ENCODE peak calls at places on chromosomes 1 and 21, in eight cellular contexts. One of them, this sample, is unnamed.

GRCh38 chr1:24673336-24673735 is 30.2 kb downstream of the SRRM1 start:
- DNase-seq in tibial nerve: no peak
- DNase-seq in K562: no peak
- DNase-seq in sigmoid colon: no peak
- DNase-seq in transverse colon: no peak
- DNase-seq in suprapubic skin: no peak
- DNase-seq in A549: no peak
- DNase-seq in H1: no peak
- DNase-seq in this sample: no peak

GRCh38 chr1:164823486-164824279 is 264.7 kb downstream of the PBX1 start:
- DNase-seq in transverse colon: peak; percentile 27
- DNase-seq in H1: no peak
- DNase-seq in suprapubic skin: no peak
- DNase-seq in A549: no peak
- DNase-seq in K562: no peak
- DNase-seq in tibial nerve: no peak
- DNase-seq in sigmoid colon: peak; percentile 89
- DNase-seq in this sample: no peak

GRCh38 chr1:1069711-1070676 is 4.1 kb downstream of the RNF223 start:
- DNase-seq in transverse colon: no peak
- DNase-seq in suprapubic skin: no peak
- DNase-seq in A549: no peak
- DNase-seq in K562: peak; percentile 60
- DNase-seq in H1: no peak
- DNase-seq in tibial nerve: no peak
- DNase-seq in sigmoid colon: no peak
- DNase-seq in this sample: no peak

GRCh38 chr21:37437376-37438080 is 71.0 kb downstream of the DYRK1A start:
- DNase-seq in H1: no peak
- DNase-seq in transverse colon: no peak
- DNase-seq in K562: no peak
- DNase-seq in tibial nerve: no peak
- DNase-seq in A549: no peak
- DNase-seq in sigmoid colon: no peak
- DNase-seq in suprapubic skin: no peak
- DNase-seq in this sample: no peak

GRCh38 chr1:21624577-21625389 is 44.4 kb downstream of the RAP1GAP start:
- DNase-seq in K562: no peak
- DNase-seq in H1: no peak
- DNase-seq in sigmoid colon: no peak
- DNase-seq in tibial nerve: no peak
- DNase-seq in A549: no peak
- DNase-seq in suprapubic skin: no peak
- DNase-seq in transverse colon: no peak
- DNase-seq in this sample: no peak

GRCh38 chr1:219798283-219799030 is 129.9 kb downstream of the SLC30A10 start:
- DNase-seq in K562: no peak
- DNase-seq in sigmoid colon: no peak
- DNase-seq in A549: no peak
- DNase-seq in suprapubic skin: no peak
- DNase-seq in tibial nerve: no peak
- DNase-seq in transverse colon: no peak
- DNase-seq in H1: no peak
- DNase-seq in this sample: no peak

GRCh38 chr1:83641828-83642443 is 357.0 kb downstream of the TTLL7 start:
- DNase-seq in suprapubic skin: no peak
- DNase-seq in tibial nerve: no peak
- DNase-seq in H1: no peak
- DNase-seq in transverse colon: no peak
- DNase-seq in sigmoid colon: peak; percentile 65
- DNase-seq in K562: no peak
- DNase-seq in A549: no peak
- DNase-seq in this sample: peak; percentile 52

GRCh38 chr1:89065077-89065868 is at the start of gene GBP1:
- DNase-seq in sigmoid colon: no peak
- DNase-seq in suprapubic skin: no peak
- DNase-seq in A549: no peak
- DNase-seq in K562: no peak
- DNase-seq in tibial nerve: peak; percentile 61
- DNase-seq in transverse colon: no peak
- DNase-seq in H1: no peak
- DNase-seq in this sample: no peak

GRCh38 chr21:38817371-38818335 is 11.9 kb downstream of the ETS2 start:
- DNase-seq in A549: no peak
- DNase-seq in suprapubic skin: no peak
- DNase-seq in K562: no peak
- DNase-seq in sigmoid colon: no peak
- DNase-seq in tibial nerve: no peak
- DNase-seq in H1: no peak
- DNase-seq in transverse colon: peak; percentile 47
- DNase-seq in this sample: no peak
- H3K9me3 ChIP-seq in A549: no peaks in the 10 kb centered on the region
- H3K9me3 ChIP-seq in suprapubic skin: no peaks in the 10 kb centered on the region
- H3K9me3 ChIP-seq in K562: no peaks in the 10 kb centered on the region
- H3K9me3 ChIP-seq in sigmoid colon: no peaks in the 10 kb centered on the region
- H3K9me3 ChIP-seq in tibial nerve: no peaks in the 10 kb centered on the region
- H3K9me3 ChIP-seq in H1: no peaks in the 10 kb centered on the region
- H3K9me3 ChIP-seq in transverse colon: no peaks in the 10 kb centered on the region
- H3K9me3 ChIP-seq in this sample: no peaks in the 10 kb centered on the region

GRCh38 chr1:235076504-235077162 is 52.0 kb downstream of the TOMM20 start:
- DNase-seq in H1: no peak
- DNase-seq in suprapubic skin: no peak
- DNase-seq in A549: no peak
- DNase-seq in sigmoid colon: no peak
- DNase-seq in K562: no peak
- DNase-seq in transverse colon: no peak
- DNase-seq in tibial nerve: no peak
- DNase-seq in this sample: no peak
- TF ChIP-seq POLR2A in H1: no peak
- TF ChIP-seq POLR2A in suprapubic skin: no peak
- TF ChIP-seq POLR2A in A549: no peak
- TF ChIP-seq POLR2A in sigmoid colon: no peak
- TF ChIP-seq POLR2A in K562: no peak
- TF ChIP-seq POLR2A in transverse colon: no peak
- TF ChIP-seq POLR2A in tibial nerve: no peak
- TF ChIP-seq POLR2A in this sample: no peak

GRCh38 chr1:157844084-157844830 is 2.6 kb upstream of the CD5L start:
- DNase-seq in A549: no peak
- DNase-seq in transverse colon: no peak
- DNase-seq in tibial nerve: no peak
- DNase-seq in sigmoid colon: no peak
- DNase-seq in K562: no peak
- DNase-seq in suprapubic skin: no peak
- DNase-seq in H1: no peak
- DNase-seq in this sample: no peak
- TF ChIP-seq EP300 in A549: no peak
- TF ChIP-seq EP300 in transverse colon: no peak
- TF ChIP-seq EP300 in tibial nerve: no peak
- TF ChIP-seq EP300 in sigmoid colon: no peak
- TF ChIP-seq EP300 in K562: no peak
- TF ChIP-seq EP300 in suprapubic skin: no peak
- TF ChIP-seq EP300 in H1: no peak
- TF ChIP-seq EP300 in this sample: no peak

GRCh38 chr1:111679541-111679940 is 59.7 kb downstream of the INKA2 start:
- DNase-seq in H1: no peak
- DNase-seq in sigmoid colon: no peak
- DNase-seq in K562: no peak
- DNase-seq in tibial nerve: no peak
- DNase-seq in transverse colon: no peak
- DNase-seq in A549: no peak
- DNase-seq in suprapubic skin: no peak
- DNase-seq in this sample: no peak
- H3K9me3 ChIP-seq in H1: no peaks in the 10 kb centered on the region
- H3K9me3 ChIP-seq in sigmoid colon: no peaks in the 10 kb centered on the region
- H3K9me3 ChIP-seq in K562: peaks cover 22% of the 10 kb centered on the region
- H3K9me3 ChIP-seq in tibial nerve: peaks cover 18% of the 10 kb centered on the region
- H3K9me3 ChIP-seq in transverse colon: peaks cover 6% of the 10 kb centered on the region
- H3K9me3 ChIP-seq in A549: no peaks in the 10 kb centered on the region
- H3K9me3 ChIP-seq in suprapubic skin: peaks cover 4% of the 10 kb centered on the region
- H3K9me3 ChIP-seq in this sample: no peaks in the 10 kb centered on the region